ENCODE peak calls at places on chromosomes 4 and X, in nine cellular contexts. N is MV-4-11, I is transverse colon, Y is HTR-8/SVneo, Z is T-cell, Q is mesendoderm, R is C1 segment of cervical spinal cord, M is T-helper 2 cell, L is NCI-H1694 treated with DMSO at 0.1 percent for 48 hours. D is an unnamed sample.

GRCh38 chrX:96971812-96972211 is 88.1 kb downstream of the RPA4 start:
- DNase-seq in L (no peak), N (no peak), I (no peak), Y (no peak), Z (no peak), Q (peak), M (no peak), R (no peak), D (peak)

GRCh38 chrX:108664701-108665100 is 71.7 kb downstream of the IRS4 start:
- DNase-seq in M (no peak), N (no peak), Y (no peak), I (no peak), Z (no peak), Q (no peak), R (no peak), L (no peak), D (no peak)

GRCh38 chr4:1337376-1337831 is 9.6 kb upstream of the UVSSA start:
- DNase-seq in L (no peak), M (no peak), Y (no peak), Q (peak), Z (no peak), N (no peak), R (no peak), I (peak), D (no peak)

GRCh38 chr4:17866790-17867189 is 56.0 kb downstream of the NCAPG start:
- DNase-seq in I (no peak), L (no peak), Y (no peak), N (no peak), M (no peak), Q (no peak), R (no peak), Z (no peak), D (no peak)

GRCh38 chr4:165524532-165525190 is 145.9 kb downstream of the CPE start:
- DNase-seq in Q (no peak), R (no peak), N (no peak), Z (no peak), M (no peak), Y (no peak), I (no peak), L (no peak), D (no peak)

GRCh38 chr4:4377683-4378082 is 9.2 kb upstream of the NSG1 start:
- DNase-seq in R (no peak), I (no peak), L (no peak), Y (no peak), Q (no peak), N (no peak), M (no peak), Z (no peak), D (no peak)

GRCh38 chr4:43242611-43243010 is 350.1 kb downstream of the GRXCR1 start:
- DNase-seq in I (no peak), Z (no peak), L (no peak), Y (peak), N (peak), M (no peak), R (no peak), Q (no peak), D (no peak)

GRCh38 chr4:87819281-87819919 is 13.4 kb upstream of the MEPE start:
- DNase-seq in R (no peak), L (no peak), N (no peak), Y (peak), I (no peak), Q (peak), Z (no peak), M (no peak), D (no peak)

D was measured in NCI-H446 treated with DMSO at 0.1 percent for 48 hours.